ENCODE peak calls at places on chromosomes 12 and 14, in seven cellular contexts. R, X, F, Z, U, O and B are unnamed samples.

GRCh38 chr12:69916541-69917270 is 91.7 kb downstream of the MYRFL start:
- DNase-seq in R (no peak), X (no peak), F (no peak), Z (no peak), U (no peak), O (no peak), B (no peak)

GRCh38 chr14:49280566-49280965 is 305.6 kb downstream of the RPS29 start:
- DNase-seq in R (no peak), X (no peak), F (no peak), Z (no peak), U (no peak), O (no peak), B (no peak)

GRCh38 chr12:13187399-13187798 is 9.1 kb upstream of the EMP1 start:
- DNase-seq in R (no peak), X (no peak), F (no peak), Z (no peak), U (no peak), O (no peak), B (no peak)

GRCh38 chr14:65357091-65357490 is 55.4 kb upstream of the FUT8 start:
- DNase-seq in R (no peak), X (no peak), F (no peak), Z (no peak), U (no peak), O (no peak), B (no peak)

GRCh38 chr14:99395904-99396530 is 84.6 kb downstream of the SETD3 start:
- DNase-seq in R (no peak), X (peak; percentile 74), F (peak; percentile 79), Z (no peak), U (no peak), O (no peak), B (no peak)

GRCh38 chr12:126912111-126912510 is 1354.9 kb upstream of the TMEM132C start:
- DNase-seq in R (no peak), X (no peak), F (no peak), Z (no peak), U (no peak), O (no peak), B (no peak)

GRCh38 chr12:6605425-6606330 is 1.5 kb downstream of the CHD4 start:
- DNase-seq in R (no peak), X (peak; percentile 74), F (no peak), Z (peak; percentile 16), U (no peak), O (no peak), B (peak; percentile 52)

GRCh38 chr12:46154221-46154975 is 114.4 kb downstream of the SLC38A1 start:
- DNase-seq in R (no peak), X (no peak), F (no peak), Z (no peak), U (no peak), O (no peak), B (no peak)

GRCh38 chr12:82357845-82358199 is 365 bp downstream of the CCDC59 start:
- DNase-seq in R (no peak), X (no peak), F (no peak), Z (no peak), U (no peak), O (no peak), B (no peak)

GRCh38 chr14:56147980-56148901 is 30.0 kb downstream of the PELI2 start:
- DNase-seq in R (no peak), X (no peak), F (peak; percentile 14), Z (no peak), U (no peak), O (no peak), B (no peak)

GRCh38 chr14:79294506-79294905 is 916.8 kb downstream of the DIO2 start:
- DNase-seq in R (no peak), X (no peak), F (no peak), Z (no peak), U (no peak), O (no peak), B (no peak)

GRCh38 chr14:96965885-96966595 is 168.9 kb downstream of the VRK1 start:
- DNase-seq in R (no peak), X (no peak), F (no peak), Z (no peak), U (no peak), O (no peak), B (no peak)

GRCh38 chr14:61750708-61751474 is 11.3 kb upstream of the SNAPC1 start:
- DNase-seq in R (peak; percentile 58), X (peak; percentile 93), F (peak; percentile 86), Z (peak; percentile 69), U (peak; percentile 95), O (no peak), B (peak; percentile 94)

GRCh38 chr12:76636141-76636692 is 76.6 kb upstream of the OSBPL8 start:
- DNase-seq in R (no peak), X (no peak), F (no peak), Z (no peak), U (no peak), O (no peak), B (no peak)

GRCh38 chr12:122894173-122895121 is 1.5 kb downstream of the VPS37B start:
- DNase-seq in R (no peak), X (peak; percentile 34), F (no peak), Z (no peak), U (no peak), O (no peak), B (no peak)

GRCh38 chr14:100441271-100441947 is 118.3 kb downstream of the SLC25A47 start:
- DNase-seq in R (no peak), X (no peak), F (no peak), Z (no peak), U (no peak), O (no peak), B (no peak)

GRCh38 chr12:3752741-3753486 is at the start of gene CRACR2A:
- DNase-seq in R (peak; percentile 0), X (peak; percentile 92), F (peak; percentile 24), Z (peak; percentile 86), U (peak; percentile 84), O (no peak), B (peak; percentile 86)

GRCh38 chr12:8622681-8623080 is 10.0 kb upstream of the AICDA start:
- DNase-seq in R (no peak), X (no peak), F (no peak), Z (no peak), U (no peak), O (no peak), B (no peak)

GRCh38 chr12:71014180-71014785 is 93.7 kb upstream of the PTPRR start:
- DNase-seq in R (peak; percentile 22), X (no peak), F (peak; percentile 60), Z (no peak), U (no peak), O (no peak), B (no peak)

GRCh38 chr14:103436533-103436932 is 51.3 kb downstream of the MARK3 start:
- DNase-seq in R (no peak), X (no peak), F (no peak), Z (no peak), U (no peak), O (no peak), B (no peak)

GRCh38 chr14:91005716-91006115 is 54.7 kb downstream of the RPS6KA5 start:
- DNase-seq in R (no peak), X (no peak), F (no peak), Z (no peak), U (no peak), O (no peak), B (no peak)

GRCh38 chr12:107429006-107429698 is 256.4 kb upstream of the PWP1 start:
- DNase-seq in R (no peak), X (no peak), F (peak; percentile 27), Z (no peak), U (no peak), O (no peak), B (no peak)

GRCh38 chr12:53268009-53268636 is at the start of gene ESPL1:
- DNase-seq in R (peak; percentile 71), X (peak; percentile 93), F (peak; percentile 81), Z (peak; percentile 67), U (peak; percentile 84), O (peak; percentile 89), B (peak; percentile 72)

GRCh38 chr12:60832300-60832699 is 1236.5 kb downstream of the SLC16A7 start:
- DNase-seq in R (no peak), X (no peak), F (no peak), Z (no peak), U (no peak), O (no peak), B (no peak)

GRCh38 chr12:116159175-116159574 is 118.3 kb downstream of the MED13L start:
- DNase-seq in R (peak; percentile 37), X (no peak), F (peak; percentile 10), Z (no peak), U (no peak), O (no peak), B (no peak)

GRCh38 chr12:50926415-50926814 is 25.9 kb upstream of the HIGD1C start:
- DNase-seq in R (no peak), X (no peak), F (no peak), Z (no peak), U (no peak), O (no peak), B (no peak)

GRCh38 chr12:4379410-4379809 is at the start of gene FGF23:
- DNase-seq in R (no peak), X (no peak), F (no peak), Z (peak; percentile 34), U (no peak), O (peak; percentile 22), B (no peak)

GRCh38 chr14:100748944-100749343 is 22.3 kb downstream of the DLK1 start:
- DNase-seq in R (no peak), X (no peak), F (no peak), Z (no peak), U (no peak), O (no peak), B (no peak)

GRCh38 chr12:27460471-27460978 is 14.0 kb downstream of the SMCO2 start:
- DNase-seq in R (no peak), X (peak; percentile 65), F (no peak), Z (no peak), U (no peak), O (no peak), B (no peak)

GRCh38 chr12:116233669-116234068 is 43.8 kb downstream of the MED13L start:
- DNase-seq in R (no peak), X (no peak), F (no peak), Z (no peak), U (no peak), O (no peak), B (no peak)

GRCh38 chr14:54782803-54783659 is 119.6 kb downstream of the GCH1 start:
- DNase-seq in R (peak; percentile 12), X (peak; percentile 43), F (no peak), Z (peak; percentile 31), U (peak; percentile 65), O (peak; percentile 22), B (no peak)

GRCh38 chr14:101814869-101815268 is 53.4 kb downstream of the PPP2R5C start:
- DNase-seq in R (no peak), X (peak; percentile 40), F (no peak), Z (no peak), U (no peak), O (no peak), B (no peak)